ENCODE peak calls at places on chromosomes 11 and 22, in ten cellular contexts. U is heart left ventricle, V is IMR-90, B is left ventricle myocardium inferior, A is breast epithelium, F is A673, Z is testis, D is neural progenitor cell, N is vagina, G is colonic mucosa. T is an unnamed sample. For H3K4me1, the result is how much of the 10 kb centered on the place peaks cover.

GRCh38 chr11:92131289-92131890 is 93.2 kb upstream of the FAT3 start:
- DNase-seq in U (no peak), V (no peak), B (no peak), A (no peak), F (no peak), Z (no peak), D (no peak), N (no peak), G (no peak), T (no peak)

GRCh38 chr22:42919199-42919598 is 62.1 kb upstream of the ARFGAP3 start:
- DNase-seq in U (peak), V (no peak), B (no peak), A (no peak), F (peak), Z (no peak), D (no peak), N (no peak), G (no peak), T (no peak)

GRCh38 chr22:50445071-50445879 is 29.6 kb downstream of the SBF1 start:
- DNase-seq in U (peak), V (no peak), B (no peak), A (no peak), F (peak), Z (no peak), D (no peak), N (no peak), G (no peak), T (no peak)

GRCh38 chr22:27670701-27671412 is 130.7 kb downstream of the MN1 start:
- DNase-seq in U (peak), V (no peak), B (peak), A (no peak), F (peak), Z (peak), D (peak), N (no peak), G (no peak), T (no peak)

GRCh38 chr11:86719781-86720463 is 47.5 kb upstream of the ME3 start:
- DNase-seq in U (no peak), V (peak), B (no peak), A (no peak), F (peak), Z (no peak), D (no peak), N (no peak), G (no peak), T (no peak)

GRCh38 chr22:27086080-27086479 is 428.7 kb downstream of the MIAT start:
- DNase-seq in U (no peak), V (no peak), B (no peak), A (no peak), F (no peak), Z (no peak), D (no peak), N (no peak), G (no peak), T (no peak)

GRCh38 chr22:24822471-24822870 is 16.5 kb downstream of the SGSM1 start:
- DNase-seq in U (no peak), V (no peak), B (no peak), A (no peak), F (no peak), Z (no peak), D (no peak), N (no peak), G (no peak), T (no peak)

GRCh38 chr22:31630331-31631329 is 31.4 kb downstream of the PISD start:
- DNase-seq in U (peak), V (peak), B (peak), A (peak), F (peak), Z (peak), D (peak), N (no peak), G (peak), T (peak)

GRCh38 chr11:69403556-69404215 is 77.8 kb upstream of the LINC01488 start:
- DNase-seq in U (no peak), V (peak), B (no peak), A (no peak), F (no peak), Z (no peak), D (no peak), N (no peak), G (no peak), T (no peak)

GRCh38 chr11:86151188-86152005 is 82.5 kb upstream of the PICALM start:
- DNase-seq in U (peak), V (peak), B (peak), A (no peak), F (no peak), Z (peak), D (peak), N (no peak), G (no peak), T (peak)

GRCh38 chr11:92750794-92751193 is 218.7 kb upstream of the MTNR1B start:
- DNase-seq in U (no peak), V (no peak), B (no peak), A (no peak), F (no peak), Z (no peak), D (no peak), N (no peak), G (no peak), T (no peak)

GRCh38 chr11:17930544-17931144 is 82.2 kb downstream of the SERGEF start:
- DNase-seq in U (no peak), V (no peak), B (no peak), A (no peak), F (peak), Z (no peak), D (no peak), N (no peak), G (no peak), T (no peak)

GRCh38 chr11:78725200-78725599 is 150.5 kb upstream of the NARS2 start:
- DNase-seq in U (no peak), V (no peak), B (no peak), A (no peak), F (no peak), Z (no peak), D (no peak), N (no peak), G (no peak), T (no peak)

GRCh38 chr22:47604563-47604962 is 842.1 kb downstream of the TBC1D22A start:
- DNase-seq in U (no peak), V (no peak), B (no peak), A (no peak), F (no peak), Z (no peak), D (no peak), N (peak), G (no peak), T (no peak)

GRCh38 chr22:38501797-38502672 is 4.1 kb downstream of the DDX17 start:
- DNase-seq in U (no peak), V (no peak), B (no peak), A (no peak), F (no peak), Z (no peak), D (no peak), N (no peak), G (no peak), T (no peak)

GRCh38 chr22:39773976-39774539 is 119.5 kb downstream of the ENTHD1 start:
- DNase-seq in U (no peak), V (peak), B (no peak), A (no peak), F (no peak), Z (no peak), D (no peak), N (no peak), G (peak), T (no peak)

GRCh38 chr11:58513747-58514367 is 6.0 kb upstream of the OR5B21 start:
- DNase-seq in U (no peak), V (peak), B (no peak), A (no peak), F (peak), Z (peak), D (peak), N (no peak), G (peak), T (no peak)

GRCh38 chr11:17703951-17704350 is 15.4 kb upstream of the MYOD1 start:
- DNase-seq in U (no peak), V (peak), B (no peak), A (no peak), F (peak), Z (no peak), D (no peak), N (no peak), G (no peak), T (no peak)

GRCh38 chr11:76047231-76047630 is 159.1 kb downstream of the WNT11 start:
- DNase-seq in U (no peak), V (no peak), B (no peak), A (no peak), F (no peak), Z (no peak), D (no peak), N (no peak), G (no peak), T (no peak)

GRCh38 chr11:36129955-36130354 is 159.3 kb downstream of the COMMD9 start:
- DNase-seq in U (no peak), V (no peak), B (no peak), A (no peak), F (no peak), Z (no peak), D (no peak), N (no peak), G (no peak), T (no peak)

GRCh38 chr11:130827697-130828377 is 88.4 kb downstream of the SNX19 start:
- DNase-seq in U (peak), V (peak), B (peak), A (peak), F (peak), Z (peak), D (peak), N (peak), G (peak), T (peak)

GRCh38 chr22:45424241-45424731 is 10.8 kb downstream of the RIBC2 start:
- DNase-seq in U (no peak), V (no peak), B (no peak), A (peak), F (no peak), Z (peak), D (no peak), N (no peak), G (no peak), T (peak)

GRCh38 chr22:27377901-27378300 is 423.7 kb downstream of the MN1 start:
- DNase-seq in U (no peak), V (no peak), B (no peak), A (no peak), F (peak), Z (peak), D (no peak), N (no peak), G (peak), T (no peak)

GRCh38 chr11:68335693-68336092 is 23.3 kb downstream of the LRP5 start:
- DNase-seq in U (no peak), V (no peak), B (no peak), A (no peak), F (no peak), Z (no peak), D (no peak), N (no peak), G (no peak), T (no peak)

GRCh38 chr11:62343822-62344609 is 6.8 kb downstream of the ASRGL1 start:
- DNase-seq in U (no peak), V (no peak), B (no peak), A (no peak), F (no peak), Z (no peak), D (no peak), N (no peak), G (no peak), T (no peak)

GRCh38 chr11:81203876-81204275 is 1529.8 kb downstream of the FAM181B start:
- DNase-seq in U (no peak), V (no peak), B (no peak), A (no peak), F (peak), Z (no peak), D (no peak), N (no peak), G (no peak), T (no peak)

GRCh38 chr11:88484873-88485621 is 147.5 kb upstream of the CTSC start:
- DNase-seq in U (no peak), V (peak), B (no peak), A (no peak), F (peak), Z (peak), D (peak), N (no peak), G (peak), T (no peak)

GRCh38 chr11:77449060-77449521 is 24.8 kb downstream of the PAK1 start:
- DNase-seq in U (no peak), V (no peak), B (no peak), A (no peak), F (no peak), Z (no peak), D (no peak), N (no peak), G (no peak), T (no peak)

GRCh38 chr11:131495417-131495816 is 125.0 kb downstream of the NTM start:
- DNase-seq in U (peak), V (no peak), B (peak), A (no peak), F (no peak), Z (peak), D (no peak), N (no peak), G (peak), T (no peak)

GRCh38 chr11:122665882-122666281 is 10.4 kb downstream of the UBASH3B start:
- DNase-seq in U (no peak), V (peak), B (no peak), A (no peak), F (no peak), Z (no peak), D (no peak), N (no peak), G (no peak), T (no peak)

GRCh38 chr11:122668562-122669090 is 13.1 kb downstream of the UBASH3B start:
- DNase-seq in U (no peak), V (peak), B (no peak), A (no peak), F (peak), Z (no peak), D (no peak), N (no peak), G (no peak), T (no peak)

GRCh38 chr11:122663764-122664163 is 8.2 kb downstream of the UBASH3B start:
- DNase-seq in U (no peak), V (no peak), B (no peak), A (no peak), F (no peak), Z (no peak), D (no peak), N (no peak), G (no peak), T (no peak)

GRCh38 chr11:122664188-122664587 is 8.7 kb downstream of the UBASH3B start:
- DNase-seq in U (no peak), V (peak), B (no peak), A (no peak), F (no peak), Z (no peak), D (no peak), N (no peak), G (no peak), T (no peak)

GRCh38 chr11:122666743-122667142 is 11.2 kb downstream of the UBASH3B start:
- DNase-seq in U (no peak), V (no peak), B (no peak), A (no peak), F (no peak), Z (no peak), D (no peak), N (no peak), G (no peak), T (no peak)
- H3K4me1 ChIP-seq in U (under half), V (under half), B (under half), A (under half), F (under half), Z (under half), D (under half), N (under half), G (under half), T (under half)

DNA sequence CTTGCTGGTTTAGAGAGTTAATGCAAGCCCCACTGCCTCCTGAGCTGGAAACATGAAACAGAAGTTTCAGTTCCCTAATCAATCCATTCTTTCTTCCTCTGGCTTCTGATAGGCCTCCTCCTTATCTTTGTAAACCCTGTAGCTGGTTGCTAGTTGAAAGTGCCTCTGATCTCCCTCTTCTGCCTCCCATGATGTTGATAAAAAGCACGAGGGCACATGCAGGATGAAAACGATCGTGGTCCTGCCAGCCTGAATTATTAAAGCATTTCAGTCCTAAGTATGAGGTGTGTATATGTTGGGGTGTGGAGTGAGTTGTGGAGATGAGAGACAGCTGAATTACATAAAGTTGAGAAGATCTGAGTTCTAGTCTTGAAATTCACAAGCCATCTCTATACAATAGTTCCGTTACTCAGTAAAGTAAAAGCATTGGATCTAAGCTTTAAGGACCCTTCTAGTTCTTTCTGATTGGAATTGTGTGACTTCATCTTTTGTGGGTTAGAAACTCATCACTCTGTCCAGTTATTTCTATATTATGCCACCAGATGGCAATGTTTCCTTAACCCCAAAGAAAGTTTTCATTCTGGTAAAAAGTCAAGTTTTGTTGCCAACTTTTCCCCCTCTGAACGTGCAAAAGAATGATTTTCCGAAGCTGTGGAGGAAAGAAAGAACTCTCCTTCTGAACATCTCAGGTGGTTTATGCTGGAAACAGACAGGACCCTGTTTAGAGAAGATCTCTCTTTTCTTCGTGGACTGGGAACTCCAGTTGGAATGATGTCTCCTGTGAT is 34.8 kb upstream of the EHF start:
- DNase-seq in U (no peak), V (peak), B (no peak), A (no peak), F (peak), Z (no peak), D (peak), N (no peak), G (no peak), T (no peak)
- H3K4me3 ChIP-seq in U (peak), V (no peak), B (peak), A (peak), F (no peak), Z (no peak), D (no peak), N (no peak), G (no peak), T (no peak)

GRCh38 chr22:19802881-19803735 is 42.5 kb downstream of the TBX1 start:
- DNase-seq in U (no peak), V (no peak), B (peak), A (no peak), F (no peak), Z (no peak), D (no peak), N (no peak), G (no peak), T (no peak)

GRCh38 chr22:19800306-19800705 is 39.7 kb downstream of the TBX1 start:
- DNase-seq in U (no peak), V (no peak), B (no peak), A (no peak), F (no peak), Z (no peak), D (no peak), N (no peak), G (no peak), T (no peak)

GRCh38 chr22:19802001-19802880 is 41.7 kb downstream of the TBX1 start:
- DNase-seq in U (no peak), V (no peak), B (peak), A (no peak), F (no peak), Z (no peak), D (no peak), N (no peak), G (no peak), T (no peak)

GRCh38 chr22:19800761-19801244 is 40.2 kb downstream of the TBX1 start:
- DNase-seq in U (no peak), V (peak), B (no peak), A (no peak), F (no peak), Z (peak), D (peak), N (no peak), G (no peak), T (no peak)

GRCh38 chr22:19801340-19802000 is 40.9 kb downstream of the TBX1 start:
- DNase-seq in U (no peak), V (no peak), B (no peak), A (no peak), F (no peak), Z (no peak), D (no peak), N (no peak), G (no peak), T (no peak)
- TF ChIP-seq CTCF in U (no peak), V (no peak), B (no peak), A (no peak), F (no peak), Z (no peak), D (no peak), N (no peak), G (no peak), T (no peak)

DNA sequence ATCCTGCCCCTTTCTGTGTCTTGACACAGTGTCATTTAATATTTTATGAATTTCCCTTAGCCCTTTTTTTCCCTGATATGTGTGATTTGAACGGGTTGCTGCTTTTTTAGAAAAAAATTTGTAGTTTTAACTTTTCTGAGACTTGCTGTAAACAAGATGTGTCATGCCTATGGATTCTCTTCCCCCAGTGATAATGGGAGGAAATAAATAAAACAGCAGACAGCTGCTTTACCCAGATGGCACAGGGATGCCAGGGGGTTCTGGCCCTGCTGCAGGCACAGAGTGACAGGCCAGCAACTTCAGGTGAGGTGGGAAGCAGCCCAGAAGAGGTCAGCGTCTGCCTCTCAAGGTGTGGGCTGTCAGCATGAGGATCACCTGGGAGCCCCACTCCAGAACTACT is 266.9 kb downstream of the KIRREL3 start:
- DNase-seq in U (no peak), V (peak), B (no peak), A (no peak), F (no peak), Z (no peak), D (no peak), N (no peak), G (no peak), T (no peak)
- H3K4me1 ChIP-seq in U (under half), V (under half), B (under half), A (under half), F (under half), Z (under half), D (under half), N (under half), G (under half), T (under half)

DNA sequence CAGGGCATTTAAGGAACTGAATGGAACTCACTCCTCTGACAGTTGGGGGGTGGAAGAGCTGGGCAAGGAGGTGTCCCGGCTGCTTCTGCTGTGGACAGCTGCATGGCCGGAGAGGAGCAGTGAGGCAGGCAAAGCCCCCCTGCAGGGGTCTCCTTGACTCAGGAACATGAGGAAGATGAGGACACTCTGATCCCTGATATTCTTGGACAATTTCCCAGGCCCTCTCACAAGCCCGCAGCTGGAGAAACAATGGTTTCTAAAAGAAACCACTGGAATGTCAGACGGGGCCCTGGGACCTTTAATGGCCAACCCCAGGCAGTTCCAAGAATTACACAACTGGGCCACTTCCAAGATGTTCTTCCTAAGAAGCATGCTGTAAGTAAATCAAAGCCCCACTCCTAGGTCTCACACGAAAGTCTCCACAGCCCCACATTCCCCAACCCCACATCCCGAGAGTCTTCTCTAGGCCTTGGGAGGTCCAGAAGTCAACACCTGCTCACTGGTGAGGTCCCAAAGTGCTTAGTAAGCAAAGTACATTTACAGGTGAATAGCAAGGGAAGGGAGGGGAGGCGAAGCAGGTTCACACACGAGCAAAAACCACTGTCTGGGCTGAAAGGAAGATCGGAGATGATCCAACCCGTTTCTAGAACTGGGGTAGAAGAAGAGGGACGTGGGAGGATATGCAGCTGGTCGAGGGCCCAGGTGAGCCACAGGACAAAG is 1.0 kb upstream of the CCDC86 start:
- DNase-seq in U (peak), V (peak), B (peak), A (no peak), F (no peak), Z (peak), D (no peak), N (no peak), G (no peak), T (no peak)
- H3K4me3 ChIP-seq in U (peak), V (no peak), B (peak), A (peak), F (no peak), Z (no peak), D (no peak), N (peak), G (peak), T (peak)